ENCODE peak calls at places on chromosomes 3 and 15, in ten cellular contexts. A, L, Z, C, M, N, V, T, X and B are unnamed samples.

GRCh38 chr3:34808287-34808686 is 831.0 kb upstream of the ARPP21 start:
- DNase-seq in A (no peak), L (no peak), Z (no peak), C (no peak), M (no peak), N (peak; percentile 31), V (no peak), T (no peak), X (no peak), B (no peak)

GRCh38 chr3:179771797-179772196 is 119.0 kb downstream of the USP13 start:
- DNase-seq in A (no peak), L (no peak), Z (no peak), C (no peak), M (no peak), N (no peak), V (no peak), T (no peak), X (no peak), B (no peak)

GRCh38 chr3:194880940-194881925 is 195.6 kb downstream of the FAM43A start:
- DNase-seq in A (peak; percentile 75), L (no peak), Z (no peak), C (no peak), M (no peak), N (no peak), V (no peak), T (no peak), X (no peak), B (no peak)

GRCh38 chr15:64133619-64134018 is 17.9 kb upstream of the SNX22 start:
- DNase-seq in A (no peak), L (peak; percentile 30), Z (no peak), C (no peak), M (no peak), N (no peak), V (no peak), T (no peak), X (no peak), B (no peak)

GRCh38 chr15:79195239-79195638 is 87.3 kb upstream of the ANKRD34C start:
- DNase-seq in A (no peak), L (no peak), Z (no peak), C (no peak), M (no peak), N (no peak), V (no peak), T (no peak), X (no peak), B (no peak)

GRCh38 chr15:101669744-101670143 is 17.6 kb upstream of the TM2D3 start:
- DNase-seq in A (no peak), L (peak; percentile 17), Z (no peak), C (no peak), M (peak; percentile 45), N (no peak), V (peak; percentile 39), T (no peak), X (no peak), B (no peak)

GRCh38 chr3:14278799-14279705 is 100.4 kb downstream of the LSM3 start:
- DNase-seq in A (no peak), L (no peak), Z (no peak), C (no peak), M (no peak), N (peak; percentile 60), V (peak; percentile 76), T (no peak), X (no peak), B (no peak)

GRCh38 chr3:77186728-77187127 is 146.8 kb downstream of the ROBO2 start:
- DNase-seq in A (no peak), L (peak; percentile 38), Z (no peak), C (no peak), M (peak; percentile 25), N (no peak), V (no peak), T (no peak), X (no peak), B (peak; percentile 4)

GRCh38 chr3:46931631-46932441 is 44.7 kb downstream of the CCDC12 start:
- DNase-seq in A (peak; percentile 59), L (peak; percentile 56), Z (peak; percentile 64), C (peak; percentile 77), M (peak; percentile 36), N (no peak), V (peak; percentile 93), T (no peak), X (peak; percentile 61), B (no peak)

GRCh38 chr3:182794806-182795369 is 1.6 kb downstream of the ATP11B start:
- DNase-seq in A (no peak), L (peak; percentile 54), Z (no peak), C (no peak), M (no peak), N (no peak), V (no peak), T (no peak), X (no peak), B (no peak)

GRCh38 chr3:182794455-182794773 is 1.1 kb downstream of the ATP11B start:
- DNase-seq in A (no peak), L (no peak), Z (no peak), C (no peak), M (no peak), N (no peak), V (no peak), T (no peak), X (no peak), B (no peak)

GRCh38 chr3:182796310-182796709 is 3.0 kb downstream of the ATP11B start:
- DNase-seq in A (no peak), L (no peak), Z (no peak), C (no peak), M (no peak), N (no peak), V (no peak), T (no peak), X (no peak), B (no peak)

GRCh38 chr3:182793663-182794454 is 555 bp downstream of the ATP11B start:
- DNase-seq in A (peak; percentile 47), L (peak; percentile 80), Z (no peak), C (peak; percentile 48), M (no peak), N (peak; percentile 67), V (peak; percentile 93), T (peak; percentile 25), X (peak; percentile 37), B (no peak)

GRCh38 chr3:182795383-182795782 is 2.1 kb downstream of the ATP11B start:
- DNase-seq in A (no peak), L (peak; percentile 28), Z (peak; percentile 18), C (no peak), M (no peak), N (no peak), V (no peak), T (no peak), X (no peak), B (no peak)
- H3K4me3 ChIP-seq in A (peak overlapping the region; percentile 84), L (peak overlapping the region; percentile 94), Z (peak overlapping the region; percentile 68), C (peak overlapping the region; percentile 91), M (peak overlapping the region; percentile 76), N (peak overlapping the region; percentile 93), V (peak overlapping the region; percentile 88), T (no peak overlapping the region), X (peak overlapping the region; percentile 93), B (peak overlapping the region; percentile 90)

DNA sequence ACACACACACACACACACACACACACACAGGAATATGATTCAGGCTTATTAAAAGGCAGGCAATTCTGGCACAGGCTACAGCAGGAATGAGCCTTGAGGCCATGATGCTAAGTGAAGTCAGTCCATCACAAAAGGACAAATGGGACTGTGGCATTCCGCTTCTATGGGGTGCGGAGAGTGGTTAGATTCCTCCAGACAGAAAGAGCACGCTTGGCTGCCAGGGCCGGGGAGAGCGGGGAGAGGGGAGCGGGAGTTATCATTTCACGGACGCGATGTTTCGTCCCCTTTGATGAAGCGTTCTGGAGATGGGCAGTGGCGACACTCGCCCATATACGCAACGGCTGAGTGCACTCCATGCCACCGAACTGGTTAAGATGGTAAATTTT is 58.5 kb upstream of the FAM174B start:
- DNase-seq in A (no peak), L (peak; percentile 66), Z (peak; percentile 42), C (peak; percentile 23), M (no peak), N (peak; percentile 80), V (peak; percentile 93), T (peak; percentile 22), X (no peak), B (no peak)
- H3K4me3 ChIP-seq in A (peak overlapping the region; percentile 72), L (peak overlapping the region; percentile 76), Z (peak overlapping the region; percentile 60), C (peak overlapping the region; percentile 74), M (peak overlapping the region; percentile 54), N (peak overlapping the region; percentile 92), V (peak overlapping the region; percentile 74), T (peak overlapping the region; percentile 30), X (peak overlapping the region; percentile 66), B (peak overlapping the region; percentile 65)

GRCh38 chr15:65423150-65423976 is 616 bp upstream of the IGDCC4 start:
- DNase-seq in A (no peak), L (no peak), Z (no peak), C (no peak), M (no peak), N (peak; percentile 64), V (no peak), T (no peak), X (no peak), B (no peak)
- H3K4me3 ChIP-seq in A (peak overlapping the region; percentile 33), L (no peak overlapping the region), Z (no peak overlapping the region), C (peak overlapping the region; percentile 31), M (peak overlapping the region; percentile 37), N (peak overlapping the region; percentile 84), V (no peak overlapping the region), T (no peak overlapping the region), X (peak overlapping the region; percentile 7), B (peak overlapping the region; percentile 6)

GRCh38 chr15:62163397-62163796 is 1.7 kb downstream of the C2CD4B start:
- DNase-seq in A (no peak), L (no peak), Z (no peak), C (no peak), M (no peak), N (no peak), V (no peak), T (no peak), X (no peak), B (no peak)

GRCh38 chr15:62165029-62165792 is at the start of gene C2CD4B:
- DNase-seq in A (peak; percentile 93), L (peak; percentile 7), Z (peak; percentile 14), C (peak; percentile 71), M (no peak), N (peak; percentile 78), V (peak; percentile 62), T (no peak), X (peak; percentile 78), B (no peak)

GRCh38 chr15:62164500-62165028 is 521 bp downstream of the C2CD4B start:
- DNase-seq in A (no peak), L (peak; percentile 23), Z (no peak), C (peak; percentile 33), M (no peak), N (peak; percentile 72), V (peak; percentile 84), T (no peak), X (peak; percentile 35), B (no peak)

GRCh38 chr15:62165793-62166380 is 802 bp upstream of the C2CD4B start:
- DNase-seq in A (no peak), L (no peak), Z (no peak), C (peak; percentile 33), M (peak; percentile 2), N (peak; percentile 9), V (peak; percentile 56), T (no peak), X (no peak), B (no peak)

DNA sequence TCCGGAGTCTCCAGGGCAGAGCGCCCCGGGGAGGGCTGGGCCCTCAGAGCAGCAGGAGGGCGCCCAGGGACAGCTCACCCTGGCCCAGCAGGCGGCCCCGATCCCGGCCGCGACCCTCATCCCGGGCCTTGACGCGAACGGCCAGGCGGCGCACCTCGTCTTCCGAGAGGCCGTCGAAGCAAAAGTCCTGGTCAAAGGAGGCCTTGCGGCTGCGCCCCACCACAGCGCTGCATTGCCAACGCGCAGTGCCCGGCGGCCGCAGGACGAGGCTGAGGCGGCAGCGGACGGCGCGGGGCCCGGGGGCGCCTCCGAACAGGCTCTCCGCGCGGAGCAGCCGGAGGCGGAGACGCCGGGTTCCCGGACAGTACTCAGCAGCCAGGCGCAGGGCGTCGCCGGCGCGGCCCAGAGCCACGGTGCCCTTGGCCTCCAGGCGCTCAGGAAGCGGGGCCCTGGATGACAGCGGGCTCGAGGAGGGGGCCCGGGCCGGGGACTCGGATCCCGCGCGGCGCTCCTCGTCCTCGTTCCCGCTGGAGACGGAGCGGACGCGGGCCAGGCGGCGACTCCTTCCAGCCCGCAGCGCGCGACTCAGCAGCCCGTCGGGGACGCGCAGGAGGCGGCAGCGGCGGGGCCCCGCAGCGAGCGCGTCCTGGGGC is 1.1 kb downstream of the C2CD4B start:
- DNase-seq in A (peak; percentile 37), L (peak; percentile 20), Z (no peak), C (no peak), M (no peak), N (peak; percentile 68), V (peak; percentile 47), T (no peak), X (peak; percentile 21), B (no peak)
- H3K4me3 ChIP-seq in A (peak overlapping the region; percentile 74), L (no peak overlapping the region), Z (no peak overlapping the region), C (peak overlapping the region; percentile 59), M (peak overlapping the region; percentile 29), N (peak overlapping the region; percentile 55), V (no peak overlapping the region), T (no peak overlapping the region), X (peak overlapping the region; percentile 51), B (peak overlapping the region; percentile 42)